ENCODE peak calls at places on chromosomes 4 and X, in seven cellular contexts. G is CD8-positive, alpha-beta memory T cell; W is fibroblast of lung; F is Karpas-422; V is COLO829; M is nephron progenitor cell; R is AG10803. H is an unnamed sample.

GRCh38 chr4:1171306-1172227 is 816 bp downstream of the SPON2 start:
- DNase-seq in G (peak), W (no peak), F (no peak), V (no peak), M (peak), R (no peak), H (no peak)

GRCh38 chrX:139642241-139642927 is 65.6 kb downstream of the MCF2 start:
- DNase-seq in G (no peak), W (peak), F (no peak), V (no peak), M (peak), R (peak), H (no peak)

GRCh38 chr4:147590249-147590920 is 26.8 kb upstream of the TMEM184C start:
- DNase-seq in G (no peak), W (peak), F (peak), V (peak), M (peak), R (peak), H (peak)

GRCh38 chr4:93396274-93396673 is 432.3 kb upstream of the ATOH1 start:
- DNase-seq in G (no peak), W (peak), F (no peak), V (peak), M (no peak), R (peak), H (no peak)

GRCh38 chr4:22485751-22486150 is 30.1 kb downstream of the ADGRA3 start:
- DNase-seq in G (no peak), W (peak), F (no peak), V (no peak), M (no peak), R (peak), H (peak)

GRCh38 chr4:102139132-102139573 is 206.1 kb downstream of the SLC39A8 start:
- DNase-seq in G (no peak), W (no peak), F (no peak), V (no peak), M (no peak), R (peak), H (no peak)

GRCh38 chr4:16250665-16251365 is 24.5 kb upstream of the TAPT1 start:
- DNase-seq in G (no peak), W (no peak), F (no peak), V (peak), M (no peak), R (no peak), H (peak)

GRCh38 chr4:51894246-51894645 is 51.3 kb downstream of the DCUN1D4 start:
- DNase-seq in G (no peak), W (no peak), F (peak), V (peak), M (no peak), R (peak), H (peak)

GRCh38 chrX:96372313-96373046 is 312.2 kb upstream of the DIAPH2 start:
- DNase-seq in G (no peak), W (peak), F (peak), V (peak), M (peak), R (peak), H (peak)

GRCh38 chrX:40440841-40441240 is 139.9 kb upstream of the ATP6AP2 start:
- DNase-seq in G (no peak), W (no peak), F (no peak), V (no peak), M (no peak), R (peak), H (no peak)

H was measured in HFFc6.